ENCODE peak calls at places on chromosomes 4 and X, in ten cellular contexts. One of them, this sample, is unnamed.

GRCh38 chr4:100348472-100348871 is 158.2 kb upstream of the DDIT4L start:
- DNase-seq in NCI-H2081: no peak
- DNase-seq in HTR-8/SVneo: no peak
- DNase-seq in stimulated activated CD8-positive, alpha-beta memory T cell treated with anti-CD3 and anti-CD28 coated beads, Interleukin-4, amount 100 ng/mL, for 24 hours: no peak
- DNase-seq in CD4-positive, alpha-beta T cell: no peak
- DNase-seq in NCI-H345: no peak
- DNase-seq in lower lobe of right lung: no peak
- DNase-seq in stimulated activated CD4-positive, alpha-beta T cell treated with anti-CD3 and anti-CD28 coated beads, Interleukin-2, amount 100 ng/mL, for 24 hours: no peak
- DNase-seq in head of caudate nucleus: no peak
- DNase-seq in activated naive CD8-positive, alpha-beta T cell treated with anti-CD3 and anti-CD28 coated beads, Interleukin-2, amount 50 U/mL, for 24 hours: no peak
- DNase-seq in this sample: no peak

GRCh38 chr4:70772929-70773555 is 51.3 kb downstream of the RUFY3 start:
- DNase-seq in NCI-H2081: no peak
- DNase-seq in HTR-8/SVneo: no peak
- DNase-seq in stimulated activated CD8-positive, alpha-beta memory T cell treated with anti-CD3 and anti-CD28 coated beads, Interleukin-4, amount 100 ng/mL, for 24 hours: no peak
- DNase-seq in CD4-positive, alpha-beta T cell: no peak
- DNase-seq in NCI-H345: no peak
- DNase-seq in lower lobe of right lung: no peak
- DNase-seq in stimulated activated CD4-positive, alpha-beta T cell treated with anti-CD3 and anti-CD28 coated beads, Interleukin-2, amount 100 ng/mL, for 24 hours: no peak
- DNase-seq in head of caudate nucleus: no peak
- DNase-seq in activated naive CD8-positive, alpha-beta T cell treated with anti-CD3 and anti-CD28 coated beads, Interleukin-2, amount 50 U/mL, for 24 hours: no peak
- DNase-seq in this sample: no peak

GRCh38 chr4:123876640-123877039 is 480.0 kb downstream of the SPRY1 start:
- DNase-seq in NCI-H2081: no peak
- DNase-seq in HTR-8/SVneo: no peak
- DNase-seq in stimulated activated CD8-positive, alpha-beta memory T cell treated with anti-CD3 and anti-CD28 coated beads, Interleukin-4, amount 100 ng/mL, for 24 hours: no peak
- DNase-seq in CD4-positive, alpha-beta T cell: no peak
- DNase-seq in NCI-H345: no peak
- DNase-seq in lower lobe of right lung: no peak
- DNase-seq in stimulated activated CD4-positive, alpha-beta T cell treated with anti-CD3 and anti-CD28 coated beads, Interleukin-2, amount 100 ng/mL, for 24 hours: no peak
- DNase-seq in head of caudate nucleus: no peak
- DNase-seq in activated naive CD8-positive, alpha-beta T cell treated with anti-CD3 and anti-CD28 coated beads, Interleukin-2, amount 50 U/mL, for 24 hours: no peak
- DNase-seq in this sample: no peak

GRCh38 chrX:30282527-30282926 is 26.7 kb downstream of the NR0B1 start:
- DNase-seq in NCI-H2081: no peak
- DNase-seq in HTR-8/SVneo: no peak
- DNase-seq in stimulated activated CD8-positive, alpha-beta memory T cell treated with anti-CD3 and anti-CD28 coated beads, Interleukin-4, amount 100 ng/mL, for 24 hours: no peak
- DNase-seq in CD4-positive, alpha-beta T cell: no peak
- DNase-seq in NCI-H345: no peak
- DNase-seq in lower lobe of right lung: no peak
- DNase-seq in stimulated activated CD4-positive, alpha-beta T cell treated with anti-CD3 and anti-CD28 coated beads, Interleukin-2, amount 100 ng/mL, for 24 hours: no peak
- DNase-seq in head of caudate nucleus: no peak
- DNase-seq in activated naive CD8-positive, alpha-beta T cell treated with anti-CD3 and anti-CD28 coated beads, Interleukin-2, amount 50 U/mL, for 24 hours: no peak
- DNase-seq in this sample: no peak

GRCh38 chrX:56762707-56763555 is 33.9 kb downstream of the NBDY start:
- DNase-seq in NCI-H2081: no peak
- DNase-seq in HTR-8/SVneo: no peak
- DNase-seq in stimulated activated CD8-positive, alpha-beta memory T cell treated with anti-CD3 and anti-CD28 coated beads, Interleukin-4, amount 100 ng/mL, for 24 hours: no peak
- DNase-seq in CD4-positive, alpha-beta T cell: no peak
- DNase-seq in NCI-H345: no peak
- DNase-seq in lower lobe of right lung: no peak
- DNase-seq in stimulated activated CD4-positive, alpha-beta T cell treated with anti-CD3 and anti-CD28 coated beads, Interleukin-2, amount 100 ng/mL, for 24 hours: no peak
- DNase-seq in head of caudate nucleus: no peak
- DNase-seq in activated naive CD8-positive, alpha-beta T cell treated with anti-CD3 and anti-CD28 coated beads, Interleukin-2, amount 50 U/mL, for 24 hours: no peak
- DNase-seq in this sample: no peak

GRCh38 chrX:69158166-69159040 is 6.8 kb downstream of the PJA1 start:
- DNase-seq in NCI-H2081: peak; percentile 12
- DNase-seq in HTR-8/SVneo: no peak
- DNase-seq in stimulated activated CD8-positive, alpha-beta memory T cell treated with anti-CD3 and anti-CD28 coated beads, Interleukin-4, amount 100 ng/mL, for 24 hours: peak; percentile 11
- DNase-seq in CD4-positive, alpha-beta T cell: peak; percentile 4
- DNase-seq in NCI-H345: peak; percentile 63
- DNase-seq in lower lobe of right lung: no peak
- DNase-seq in stimulated activated CD4-positive, alpha-beta T cell treated with anti-CD3 and anti-CD28 coated beads, Interleukin-2, amount 100 ng/mL, for 24 hours: peak; percentile 23
- DNase-seq in head of caudate nucleus: peak; percentile 23
- DNase-seq in activated naive CD8-positive, alpha-beta T cell treated with anti-CD3 and anti-CD28 coated beads, Interleukin-2, amount 50 U/mL, for 24 hours: peak; percentile 18
- DNase-seq in this sample: no peak

GRCh38 chrX:2901367-2902036 is 27.6 kb downstream of the ARSD start:
- DNase-seq in NCI-H2081: no peak
- DNase-seq in HTR-8/SVneo: no peak
- DNase-seq in stimulated activated CD8-positive, alpha-beta memory T cell treated with anti-CD3 and anti-CD28 coated beads, Interleukin-4, amount 100 ng/mL, for 24 hours: no peak
- DNase-seq in CD4-positive, alpha-beta T cell: no peak
- DNase-seq in NCI-H345: no peak
- DNase-seq in lower lobe of right lung: no peak
- DNase-seq in stimulated activated CD4-positive, alpha-beta T cell treated with anti-CD3 and anti-CD28 coated beads, Interleukin-2, amount 100 ng/mL, for 24 hours: no peak
- DNase-seq in head of caudate nucleus: no peak
- DNase-seq in activated naive CD8-positive, alpha-beta T cell treated with anti-CD3 and anti-CD28 coated beads, Interleukin-2, amount 50 U/mL, for 24 hours: no peak
- DNase-seq in this sample: no peak

GRCh38 chr4:153346563-153346962 is 2.1 kb downstream of the MND1 start:
- DNase-seq in NCI-H2081: no peak
- DNase-seq in HTR-8/SVneo: no peak
- DNase-seq in stimulated activated CD8-positive, alpha-beta memory T cell treated with anti-CD3 and anti-CD28 coated beads, Interleukin-4, amount 100 ng/mL, for 24 hours: no peak
- DNase-seq in CD4-positive, alpha-beta T cell: no peak
- DNase-seq in NCI-H345: no peak
- DNase-seq in lower lobe of right lung: no peak
- DNase-seq in stimulated activated CD4-positive, alpha-beta T cell treated with anti-CD3 and anti-CD28 coated beads, Interleukin-2, amount 100 ng/mL, for 24 hours: no peak
- DNase-seq in head of caudate nucleus: peak; percentile 9
- DNase-seq in activated naive CD8-positive, alpha-beta T cell treated with anti-CD3 and anti-CD28 coated beads, Interleukin-2, amount 50 U/mL, for 24 hours: no peak
- DNase-seq in this sample: no peak

GRCh38 chr4:3291969-3292570 is 751 bp upstream of the RGS12 start:
- DNase-seq in NCI-H2081: peak; percentile 66
- DNase-seq in HTR-8/SVneo: peak; percentile 59
- DNase-seq in stimulated activated CD8-positive, alpha-beta memory T cell treated with anti-CD3 and anti-CD28 coated beads, Interleukin-4, amount 100 ng/mL, for 24 hours: no peak
- DNase-seq in CD4-positive, alpha-beta T cell: no peak
- DNase-seq in NCI-H345: peak; percentile 69
- DNase-seq in lower lobe of right lung: peak; percentile 82
- DNase-seq in stimulated activated CD4-positive, alpha-beta T cell treated with anti-CD3 and anti-CD28 coated beads, Interleukin-2, amount 100 ng/mL, for 24 hours: peak; percentile 43
- DNase-seq in head of caudate nucleus: no peak
- DNase-seq in activated naive CD8-positive, alpha-beta T cell treated with anti-CD3 and anti-CD28 coated beads, Interleukin-2, amount 50 U/mL, for 24 hours: peak; percentile 27
- DNase-seq in this sample: no peak

GRCh38 chr4:88969271-88969670 is 87.7 kb downstream of the FAM13A start:
- DNase-seq in NCI-H2081: no peak
- DNase-seq in HTR-8/SVneo: no peak
- DNase-seq in stimulated activated CD8-positive, alpha-beta memory T cell treated with anti-CD3 and anti-CD28 coated beads, Interleukin-4, amount 100 ng/mL, for 24 hours: no peak
- DNase-seq in CD4-positive, alpha-beta T cell: no peak
- DNase-seq in NCI-H345: no peak
- DNase-seq in lower lobe of right lung: no peak
- DNase-seq in stimulated activated CD4-positive, alpha-beta T cell treated with anti-CD3 and anti-CD28 coated beads, Interleukin-2, amount 100 ng/mL, for 24 hours: no peak
- DNase-seq in head of caudate nucleus: no peak
- DNase-seq in activated naive CD8-positive, alpha-beta T cell treated with anti-CD3 and anti-CD28 coated beads, Interleukin-2, amount 50 U/mL, for 24 hours: no peak
- DNase-seq in this sample: no peak

This sample was measured in NCI-H187 treated with DMSO at 0.1 percent for 48 hours.